ENCODE peak calls at places on chromosomes 16 and 17, in four cellular contexts. One of them, this sample, is unnamed.

GRCh38 chr17:57016066-57016763 is 38.3 kb downstream of the SCPEP1 start:
- DNase-seq in stimulated activated CD8-positive, alpha-beta memory T cell treated with anti-CD3 and anti-CD28 coated beads, Interleukin-7, amount 100 ng/mL, for 24 hours: no peak
- DNase-seq in non-pigmented ciliary epithelial cell: no peak
- DNase-seq in DMS 273 treated with DMSO at 0.1 percent for 48 hours: no peak
- DNase-seq in this sample: no peak

GRCh38 chr16:83305092-83305491 is 502.7 kb upstream of the HSBP1 start:
- DNase-seq in non-pigmented ciliary epithelial cell: peak; percentile 90
- DNase-seq in stimulated activated CD8-positive, alpha-beta memory T cell treated with anti-CD3 and anti-CD28 coated beads, Interleukin-7, amount 100 ng/mL, for 24 hours: no peak
- DNase-seq in DMS 273 treated with DMSO at 0.1 percent for 48 hours: no peak
- DNase-seq in this sample: no peak

GRCh38 chr17:33290156-33290697 is 2.9 kb downstream of the ASIC2 start:
- DNase-seq in non-pigmented ciliary epithelial cell: no peak
- DNase-seq in stimulated activated CD8-positive, alpha-beta memory T cell treated with anti-CD3 and anti-CD28 coated beads, Interleukin-7, amount 100 ng/mL, for 24 hours: no peak
- DNase-seq in DMS 273 treated with DMSO at 0.1 percent for 48 hours: no peak
- DNase-seq in this sample: no peak

GRCh38 chr17:61362852-61363600 is 36.6 kb upstream of the TBX2 start:
- DNase-seq in stimulated activated CD8-positive, alpha-beta memory T cell treated with anti-CD3 and anti-CD28 coated beads, Interleukin-7, amount 100 ng/mL, for 24 hours: no peak
- DNase-seq in DMS 273 treated with DMSO at 0.1 percent for 48 hours: no peak
- DNase-seq in non-pigmented ciliary epithelial cell: no peak
- DNase-seq in this sample: peak; percentile 20

GRCh38 chr17:15738066-15738465 is 6.0 kb downstream of the TBC1D26 start:
- DNase-seq in stimulated activated CD8-positive, alpha-beta memory T cell treated with anti-CD3 and anti-CD28 coated beads, Interleukin-7, amount 100 ng/mL, for 24 hours: no peak
- DNase-seq in non-pigmented ciliary epithelial cell: no peak
- DNase-seq in DMS 273 treated with DMSO at 0.1 percent for 48 hours: no peak
- DNase-seq in this sample: no peak

GRCh38 chr16:69466547-69466946 is 42.1 kb downstream of the CYB5B start:
- DNase-seq in non-pigmented ciliary epithelial cell: no peak
- DNase-seq in DMS 273 treated with DMSO at 0.1 percent for 48 hours: no peak
- DNase-seq in stimulated activated CD8-positive, alpha-beta memory T cell treated with anti-CD3 and anti-CD28 coated beads, Interleukin-7, amount 100 ng/mL, for 24 hours: no peak
- DNase-seq in this sample: peak; percentile 28

GRCh38 chr17:2051388-2052237 is 3.3 kb upstream of the HIC1 start:
- DNase-seq in DMS 273 treated with DMSO at 0.1 percent for 48 hours: no peak
- DNase-seq in non-pigmented ciliary epithelial cell: no peak
- DNase-seq in stimulated activated CD8-positive, alpha-beta memory T cell treated with anti-CD3 and anti-CD28 coated beads, Interleukin-7, amount 100 ng/mL, for 24 hours: no peak
- DNase-seq in this sample: no peak

GRCh38 chr17:76370261-76370993 is 14.0 kb upstream of the SPHK1 start:
- DNase-seq in DMS 273 treated with DMSO at 0.1 percent for 48 hours: no peak
- DNase-seq in stimulated activated CD8-positive, alpha-beta memory T cell treated with anti-CD3 and anti-CD28 coated beads, Interleukin-7, amount 100 ng/mL, for 24 hours: no peak
- DNase-seq in non-pigmented ciliary epithelial cell: peak; percentile 87
- DNase-seq in this sample: peak; percentile 48

GRCh38 chr16:2963611-2964415 is at the start of gene KREMEN2:
- DNase-seq in stimulated activated CD8-positive, alpha-beta memory T cell treated with anti-CD3 and anti-CD28 coated beads, Interleukin-7, amount 100 ng/mL, for 24 hours: no peak
- DNase-seq in non-pigmented ciliary epithelial cell: no peak
- DNase-seq in DMS 273 treated with DMSO at 0.1 percent for 48 hours: peak; percentile 60
- DNase-seq in this sample: peak; percentile 75

GRCh38 chr16:1193143-1193824 is 31.8 kb downstream of the TPSG1 start:
- DNase-seq in non-pigmented ciliary epithelial cell: no peak
- DNase-seq in DMS 273 treated with DMSO at 0.1 percent for 48 hours: peak; percentile 62
- DNase-seq in stimulated activated CD8-positive, alpha-beta memory T cell treated with anti-CD3 and anti-CD28 coated beads, Interleukin-7, amount 100 ng/mL, for 24 hours: no peak
- DNase-seq in this sample: peak; percentile 60

GRCh38 chr17:54899721-54900456 is 763 bp upstream of the TOM1L1 start:
- DNase-seq in DMS 273 treated with DMSO at 0.1 percent for 48 hours: no peak
- DNase-seq in non-pigmented ciliary epithelial cell: no peak
- DNase-seq in stimulated activated CD8-positive, alpha-beta memory T cell treated with anti-CD3 and anti-CD28 coated beads, Interleukin-7, amount 100 ng/mL, for 24 hours: no peak
- DNase-seq in this sample: peak; percentile 37

GRCh38 chr17:83153681-83154310 is 74.4 kb downstream of the METRNL start:
- DNase-seq in non-pigmented ciliary epithelial cell: no peak
- DNase-seq in stimulated activated CD8-positive, alpha-beta memory T cell treated with anti-CD3 and anti-CD28 coated beads, Interleukin-7, amount 100 ng/mL, for 24 hours: no peak
- DNase-seq in DMS 273 treated with DMSO at 0.1 percent for 48 hours: no peak
- DNase-seq in this sample: no peak

GRCh38 chr16:66515543-66516171 is 34.3 kb downstream of the TK2 start:
- DNase-seq in non-pigmented ciliary epithelial cell: peak; percentile 36
- DNase-seq in stimulated activated CD8-positive, alpha-beta memory T cell treated with anti-CD3 and anti-CD28 coated beads, Interleukin-7, amount 100 ng/mL, for 24 hours: no peak
- DNase-seq in DMS 273 treated with DMSO at 0.1 percent for 48 hours: no peak
- DNase-seq in this sample: no peak

GRCh38 chr16:68444058-68444657 is 4.2 kb downstream of the SMPD3 start:
- DNase-seq in non-pigmented ciliary epithelial cell: no peak
- DNase-seq in stimulated activated CD8-positive, alpha-beta memory T cell treated with anti-CD3 and anti-CD28 coated beads, Interleukin-7, amount 100 ng/mL, for 24 hours: no peak
- DNase-seq in DMS 273 treated with DMSO at 0.1 percent for 48 hours: no peak
- DNase-seq in this sample: no peak

GRCh38 chr17:54102246-54102645 is 279.5 kb downstream of the KIF2B start:
- DNase-seq in non-pigmented ciliary epithelial cell: no peak
- DNase-seq in DMS 273 treated with DMSO at 0.1 percent for 48 hours: no peak
- DNase-seq in stimulated activated CD8-positive, alpha-beta memory T cell treated with anti-CD3 and anti-CD28 coated beads, Interleukin-7, amount 100 ng/mL, for 24 hours: no peak
- DNase-seq in this sample: no peak

GRCh38 chr17:15432807-15433547 is 34.4 kb downstream of the CDRT4 start:
- DNase-seq in DMS 273 treated with DMSO at 0.1 percent for 48 hours: no peak
- DNase-seq in non-pigmented ciliary epithelial cell: no peak
- DNase-seq in stimulated activated CD8-positive, alpha-beta memory T cell treated with anti-CD3 and anti-CD28 coated beads, Interleukin-7, amount 100 ng/mL, for 24 hours: no peak
- DNase-seq in this sample: no peak

GRCh38 chr17:69761011-69761410 is 314.0 kb upstream of the KCNJ16 start:
- DNase-seq in DMS 273 treated with DMSO at 0.1 percent for 48 hours: no peak
- DNase-seq in stimulated activated CD8-positive, alpha-beta memory T cell treated with anti-CD3 and anti-CD28 coated beads, Interleukin-7, amount 100 ng/mL, for 24 hours: no peak
- DNase-seq in non-pigmented ciliary epithelial cell: no peak
- DNase-seq in this sample: no peak

GRCh38 chr16:75239463-75240122 is 11.8 kb downstream of the BCAR1 start:
- DNase-seq in stimulated activated CD8-positive, alpha-beta memory T cell treated with anti-CD3 and anti-CD28 coated beads, Interleukin-7, amount 100 ng/mL, for 24 hours: no peak
- DNase-seq in non-pigmented ciliary epithelial cell: no peak
- DNase-seq in DMS 273 treated with DMSO at 0.1 percent for 48 hours: no peak
- DNase-seq in this sample: no peak

GRCh38 chr17:60947100-60947499 is 269.4 kb downstream of the BCAS3 start:
- DNase-seq in non-pigmented ciliary epithelial cell: no peak
- DNase-seq in stimulated activated CD8-positive, alpha-beta memory T cell treated with anti-CD3 and anti-CD28 coated beads, Interleukin-7, amount 100 ng/mL, for 24 hours: no peak
- DNase-seq in DMS 273 treated with DMSO at 0.1 percent for 48 hours: no peak
- DNase-seq in this sample: no peak

GRCh38 chr17:48010193-48010592 is 27.4 kb downstream of the COPZ2 start:
- DNase-seq in non-pigmented ciliary epithelial cell: no peak
- DNase-seq in DMS 273 treated with DMSO at 0.1 percent for 48 hours: no peak
- DNase-seq in stimulated activated CD8-positive, alpha-beta memory T cell treated with anti-CD3 and anti-CD28 coated beads, Interleukin-7, amount 100 ng/mL, for 24 hours: no peak
- DNase-seq in this sample: no peak

GRCh38 chr17:7351665-7352558 is at the start of gene KCTD11:
- DNase-seq in DMS 273 treated with DMSO at 0.1 percent for 48 hours: no peak
- DNase-seq in stimulated activated CD8-positive, alpha-beta memory T cell treated with anti-CD3 and anti-CD28 coated beads, Interleukin-7, amount 100 ng/mL, for 24 hours: no peak
- DNase-seq in non-pigmented ciliary epithelial cell: no peak
- DNase-seq in this sample: peak; percentile 38

GRCh38 chr17:65154770-65155589 is 17.8 kb downstream of the RGS9 start:
- DNase-seq in stimulated activated CD8-positive, alpha-beta memory T cell treated with anti-CD3 and anti-CD28 coated beads, Interleukin-7, amount 100 ng/mL, for 24 hours: no peak
- DNase-seq in DMS 273 treated with DMSO at 0.1 percent for 48 hours: no peak
- DNase-seq in non-pigmented ciliary epithelial cell: no peak
- DNase-seq in this sample: no peak

GRCh38 chr16:2474877-2475412 is at the start of gene TBC1D24:
- DNase-seq in DMS 273 treated with DMSO at 0.1 percent for 48 hours: peak; percentile 33
- DNase-seq in non-pigmented ciliary epithelial cell: no peak
- DNase-seq in stimulated activated CD8-positive, alpha-beta memory T cell treated with anti-CD3 and anti-CD28 coated beads, Interleukin-7, amount 100 ng/mL, for 24 hours: peak; percentile 66
- DNase-seq in this sample: peak; percentile 77

GRCh38 chr16:49278944-49279725 is 2.5 kb downstream of the CBLN1 start:
- DNase-seq in DMS 273 treated with DMSO at 0.1 percent for 48 hours: no peak
- DNase-seq in non-pigmented ciliary epithelial cell: no peak
- DNase-seq in stimulated activated CD8-positive, alpha-beta memory T cell treated with anti-CD3 and anti-CD28 coated beads, Interleukin-7, amount 100 ng/mL, for 24 hours: no peak
- DNase-seq in this sample: no peak

GRCh38 chr17:61805399-61805798 is 57.9 kb downstream of the BRIP1 start:
- DNase-seq in stimulated activated CD8-positive, alpha-beta memory T cell treated with anti-CD3 and anti-CD28 coated beads, Interleukin-7, amount 100 ng/mL, for 24 hours: no peak
- DNase-seq in non-pigmented ciliary epithelial cell: no peak
- DNase-seq in DMS 273 treated with DMSO at 0.1 percent for 48 hours: no peak
- DNase-seq in this sample: no peak

GRCh38 chr16:53041196-53041977 is 11.3 kb downstream of the CHD9NB start:
- DNase-seq in DMS 273 treated with DMSO at 0.1 percent for 48 hours: peak; percentile 45
- DNase-seq in non-pigmented ciliary epithelial cell: no peak
- DNase-seq in stimulated activated CD8-positive, alpha-beta memory T cell treated with anti-CD3 and anti-CD28 coated beads, Interleukin-7, amount 100 ng/mL, for 24 hours: no peak
- DNase-seq in this sample: peak; percentile 94

GRCh38 chr17:41521574-41522261 is 3.0 kb upstream of the KRT15 start:
- DNase-seq in non-pigmented ciliary epithelial cell: peak; percentile 82
- DNase-seq in stimulated activated CD8-positive, alpha-beta memory T cell treated with anti-CD3 and anti-CD28 coated beads, Interleukin-7, amount 100 ng/mL, for 24 hours: no peak
- DNase-seq in DMS 273 treated with DMSO at 0.1 percent for 48 hours: no peak
- DNase-seq in this sample: peak; percentile 10

GRCh38 chr17:67293251-67294203 is 48.5 kb upstream of the HELZ start:
- DNase-seq in stimulated activated CD8-positive, alpha-beta memory T cell treated with anti-CD3 and anti-CD28 coated beads, Interleukin-7, amount 100 ng/mL, for 24 hours: peak; percentile 28
- DNase-seq in DMS 273 treated with DMSO at 0.1 percent for 48 hours: no peak
- DNase-seq in non-pigmented ciliary epithelial cell: no peak
- DNase-seq in this sample: no peak

GRCh38 chr16:50151744-50152143 is 1.4 kb upstream of the TENT4B start:
- DNase-seq in DMS 273 treated with DMSO at 0.1 percent for 48 hours: no peak
- DNase-seq in stimulated activated CD8-positive, alpha-beta memory T cell treated with anti-CD3 and anti-CD28 coated beads, Interleukin-7, amount 100 ng/mL, for 24 hours: no peak
- DNase-seq in non-pigmented ciliary epithelial cell: no peak
- DNase-seq in this sample: no peak

GRCh38 chr16:86243571-86244154 is 266.7 kb upstream of the FOXF1 start:
- DNase-seq in stimulated activated CD8-positive, alpha-beta memory T cell treated with anti-CD3 and anti-CD28 coated beads, Interleukin-7, amount 100 ng/mL, for 24 hours: no peak
- DNase-seq in non-pigmented ciliary epithelial cell: no peak
- DNase-seq in DMS 273 treated with DMSO at 0.1 percent for 48 hours: no peak
- DNase-seq in this sample: no peak

GRCh38 chr17:66283971-66284370 is 18.4 kb upstream of the PRKCA start:
- DNase-seq in stimulated activated CD8-positive, alpha-beta memory T cell treated with anti-CD3 and anti-CD28 coated beads, Interleukin-7, amount 100 ng/mL, for 24 hours: no peak
- DNase-seq in non-pigmented ciliary epithelial cell: no peak
- DNase-seq in DMS 273 treated with DMSO at 0.1 percent for 48 hours: no peak
- DNase-seq in this sample: no peak

GRCh38 chr16:2156025-2156848 is 655 bp downstream of the TRAF7 start:
- DNase-seq in non-pigmented ciliary epithelial cell: no peak
- DNase-seq in stimulated activated CD8-positive, alpha-beta memory T cell treated with anti-CD3 and anti-CD28 coated beads, Interleukin-7, amount 100 ng/mL, for 24 hours: no peak
- DNase-seq in DMS 273 treated with DMSO at 0.1 percent for 48 hours: peak; percentile 43
- DNase-seq in this sample: no peak

GRCh38 chr17:19728114-19728495 is 11.7 kb upstream of the SLC47A2 start:
- DNase-seq in stimulated activated CD8-positive, alpha-beta memory T cell treated with anti-CD3 and anti-CD28 coated beads, Interleukin-7, amount 100 ng/mL, for 24 hours: no peak
- DNase-seq in DMS 273 treated with DMSO at 0.1 percent for 48 hours: peak; percentile 11
- DNase-seq in non-pigmented ciliary epithelial cell: no peak
- DNase-seq in this sample: peak; percentile 46

GRCh38 chr16:66568355-66568754 is 2.1 kb downstream of the CMTM1 start:
- DNase-seq in non-pigmented ciliary epithelial cell: no peak
- DNase-seq in stimulated activated CD8-positive, alpha-beta memory T cell treated with anti-CD3 and anti-CD28 coated beads, Interleukin-7, amount 100 ng/mL, for 24 hours: no peak
- DNase-seq in DMS 273 treated with DMSO at 0.1 percent for 48 hours: no peak
- DNase-seq in this sample: no peak

GRCh38 chr16:26606381-26607150 is 460.2 kb upstream of the C16orf82 start:
- DNase-seq in non-pigmented ciliary epithelial cell: no peak
- DNase-seq in DMS 273 treated with DMSO at 0.1 percent for 48 hours: no peak
- DNase-seq in stimulated activated CD8-positive, alpha-beta memory T cell treated with anti-CD3 and anti-CD28 coated beads, Interleukin-7, amount 100 ng/mL, for 24 hours: no peak
- DNase-seq in this sample: no peak

GRCh38 chr17:79028496-79029326 is 4.7 kb downstream of the C1QTNF1 start:
- DNase-seq in stimulated activated CD8-positive, alpha-beta memory T cell treated with anti-CD3 and anti-CD28 coated beads, Interleukin-7, amount 100 ng/mL, for 24 hours: no peak
- DNase-seq in DMS 273 treated with DMSO at 0.1 percent for 48 hours: no peak
- DNase-seq in non-pigmented ciliary epithelial cell: no peak
- DNase-seq in this sample: peak; percentile 11

GRCh38 chr17:83193336-83194188 is 114.2 kb downstream of the METRNL start:
- DNase-seq in stimulated activated CD8-positive, alpha-beta memory T cell treated with anti-CD3 and anti-CD28 coated beads, Interleukin-7, amount 100 ng/mL, for 24 hours: no peak
- DNase-seq in DMS 273 treated with DMSO at 0.1 percent for 48 hours: no peak
- DNase-seq in non-pigmented ciliary epithelial cell: no peak
- DNase-seq in this sample: no peak

This sample was measured in NCI-H2171 treated with DMSO at 0.1 percent for 48 hours.